ENCODE peak calls at places on chromosome 6, in four cellular contexts. One of them, this sample, is unnamed.

GRCh38 chr6:120108061-120108795 is 758.7 kb upstream of the MAN1A1 start:
- DNase-seq in Right ventricle myocardium superior: no peak
- DNase-seq in right cardiac atrium: no peak
- DNase-seq in AG04450: no peak
- DNase-seq in this sample: no peak

GRCh38 chr6:30820196-30820595 is 64.1 kb upstream of the DDR1 start:
- DNase-seq in Right ventricle myocardium superior: no peak
- DNase-seq in right cardiac atrium: peak; percentile 77
- DNase-seq in AG04450: no peak
- DNase-seq in this sample: no peak

GRCh38 chr6:155001482-155001881 is 6.4 kb downstream of the TIAM2 start:
- DNase-seq in Right ventricle myocardium superior: no peak
- DNase-seq in right cardiac atrium: no peak
- DNase-seq in AG04450: no peak
- DNase-seq in this sample: no peak

GRCh38 chr6:55704421-55704820 is 125.4 kb upstream of the HMGCLL1 start:
- DNase-seq in Right ventricle myocardium superior: no peak
- DNase-seq in right cardiac atrium: no peak
- DNase-seq in AG04450: no peak
- DNase-seq in this sample: no peak

GRCh38 chr6:71333700-71334099 is 45.1 kb downstream of the OGFRL1 start:
- DNase-seq in Right ventricle myocardium superior: no peak
- DNase-seq in right cardiac atrium: no peak
- DNase-seq in AG04450: peak; percentile 73
- DNase-seq in this sample: peak; percentile 85

GRCh38 chr6:106070626-106071025 is 15.5 kb upstream of the PRDM1 start:
- DNase-seq in Right ventricle myocardium superior: no peak
- DNase-seq in right cardiac atrium: no peak
- DNase-seq in AG04450: no peak
- DNase-seq in this sample: no peak

GRCh38 chr6:160972111-160972510 is 19.5 kb upstream of the MAP3K4 start:
- DNase-seq in Right ventricle myocardium superior: no peak
- DNase-seq in right cardiac atrium: no peak
- DNase-seq in AG04450: peak; percentile 90
- DNase-seq in this sample: no peak

GRCh38 chr6:163876391-163876790 is 461.9 kb downstream of the QKI start:
- DNase-seq in Right ventricle myocardium superior: no peak
- DNase-seq in right cardiac atrium: no peak
- DNase-seq in AG04450: no peak
- DNase-seq in this sample: no peak

GRCh38 chr6:84553527-84553926 is 210.9 kb downstream of the TBX18 start:
- DNase-seq in Right ventricle myocardium superior: no peak
- DNase-seq in right cardiac atrium: no peak
- DNase-seq in AG04450: no peak
- DNase-seq in this sample: no peak

GRCh38 chr6:93416575-93417420 is 2.6 kb downstream of the EPHA7 start:
- DNase-seq in Right ventricle myocardium superior: peak; percentile 42
- DNase-seq in right cardiac atrium: peak; percentile 33
- DNase-seq in AG04450: no peak
- DNase-seq in this sample: no peak

GRCh38 chr6:27608916-27609883 is 136.3 kb upstream of the ZNF184 start:
- DNase-seq in Right ventricle myocardium superior: no peak
- DNase-seq in right cardiac atrium: no peak
- DNase-seq in AG04450: no peak
- DNase-seq in this sample: peak; percentile 91

GRCh38 chr6:3867616-3868502 is 18.7 kb downstream of the FAM50B start:
- DNase-seq in Right ventricle myocardium superior: no peak
- DNase-seq in right cardiac atrium: no peak
- DNase-seq in AG04450: no peak
- DNase-seq in this sample: no peak

GRCh38 chr6:71468841-71469750 is 180.5 kb downstream of the OGFRL1 start:
- DNase-seq in Right ventricle myocardium superior: no peak
- DNase-seq in right cardiac atrium: no peak
- DNase-seq in AG04450: peak; percentile 80
- DNase-seq in this sample: no peak

GRCh38 chr6:113873043-113873667 is 16.0 kb downstream of the MARCKS start:
- DNase-seq in Right ventricle myocardium superior: peak; percentile 63
- DNase-seq in right cardiac atrium: peak; percentile 47
- DNase-seq in AG04450: no peak
- DNase-seq in this sample: no peak

GRCh38 chr6:134902074-134902861 is 47.6 kb downstream of the ALDH8A1 start:
- DNase-seq in Right ventricle myocardium superior: no peak
- DNase-seq in right cardiac atrium: no peak
- DNase-seq in AG04450: no peak
- DNase-seq in this sample: no peak